ENCODE peak calls at places on chromosomes 2 and 18, in seven cellular contexts. K is neural progenitor cell, V is K562, H is heart right ventricle, B is uterus, Q is heart left ventricle, C is upper lobe of right lung. O is an unnamed sample.

GRCh38 chr2:11376071-11376470 is 31.6 kb upstream of the ROCK2 start:
- DNase-seq in Q (no peak), C (no peak), K (no peak), B (no peak), V (no peak), H (no peak), O (no peak)

GRCh38 chr2:128552806-128553551 is 234.3 kb upstream of the HS6ST1 start:
- DNase-seq in V (no peak), Q (no peak), K (no peak), B (no peak), H (peak; percentile 22), C (no peak), O (peak; percentile 40)

GRCh38 chr18:48930926-48931325 is 19.8 kb downstream of the SMAD7 start:
- DNase-seq in V (no peak), C (no peak), Q (no peak), B (no peak), K (no peak), H (no peak), O (no peak)

GRCh38 chr18:57812126-57812477 is 9.0 kb upstream of the ATP8B1 start:
- DNase-seq in Q (no peak), B (no peak), H (no peak), V (no peak), C (no peak), K (no peak), O (no peak)

GRCh38 chr18:76374330-76375281 is 120.4 kb downstream of the ZNF516 start:
- DNase-seq in Q (no peak), C (no peak), H (no peak), V (no peak), K (no peak), B (peak; percentile 3), O (peak; percentile 13)

GRCh38 chr18:24918257-24918656 is 433.7 kb downstream of the ZNF521 start:
- DNase-seq in Q (no peak), H (no peak), K (no peak), V (no peak), B (no peak), C (no peak), O (no peak)

GRCh38 chr2:151056870-151057269 is 204.8 kb downstream of the RBM43 start:
- DNase-seq in C (no peak), Q (no peak), K (no peak), V (no peak), H (no peak), B (no peak), O (no peak)

GRCh38 chr18:12659904-12660605 is 2.1 kb upstream of the SPIRE1 start:
- DNase-seq in H (peak; percentile 29), C (no peak), B (peak; percentile 45), K (peak; percentile 58), Q (peak; percentile 31), V (peak; percentile 69), O (peak; percentile 70)

GRCh38 chr2:26978061-26978596 is 7.7 kb downstream of the MAPRE3 start:
- DNase-seq in V (peak; percentile 87), K (no peak), H (no peak), Q (peak; percentile 36), C (peak; percentile 86), B (no peak), O (peak; percentile 32)

GRCh38 chr18:75478996-75479870 is 51.7 kb upstream of the SMIM21 start:
- DNase-seq in H (no peak), K (peak; percentile 58), V (peak; percentile 26), Q (no peak), B (peak; percentile 25), C (no peak), O (no peak)

GRCh38 chr2:105521176-105521575 is 122.3 kb upstream of the FHL2 start:
- DNase-seq in H (no peak), B (no peak), C (no peak), V (peak; percentile 18), K (peak; percentile 25), Q (no peak), O (no peak)

GRCh38 chr2:108579631-108580030 is 45.4 kb downstream of the LIMS1 start:
- DNase-seq in B (no peak), Q (peak; percentile 42), K (no peak), C (no peak), H (peak; percentile 47), V (no peak), O (peak; percentile 41)

GRCh38 chr2:101985101-101985792 is 6.5 kb upstream of the IL1R2 start:
- DNase-seq in H (no peak), K (no peak), C (no peak), V (no peak), Q (no peak), B (no peak), O (no peak)

GRCh38 chr18:50240083-50240563 is 26.2 kb downstream of the CFAP53 start:
- DNase-seq in Q (no peak), K (no peak), V (no peak), C (no peak), H (no peak), B (no peak), O (no peak)

GRCh38 chr2:137155351-137156104 is 390.2 kb downstream of the THSD7B start:
- DNase-seq in V (no peak), H (no peak), K (no peak), C (no peak), Q (no peak), B (no peak), O (no peak)

GRCh38 chr18:5142131-5142530 is 54.9 kb downstream of the AKAIN1 start:
- DNase-seq in H (no peak), K (no peak), C (no peak), Q (no peak), B (no peak), V (no peak), O (no peak)

GRCh38 chr18:48002933-48003365 is 72.5 kb upstream of the SMAD2 start:
- DNase-seq in H (peak; percentile 67), V (no peak), K (no peak), C (peak; percentile 77), B (no peak), Q (peak; percentile 77), O (peak; percentile 97)

GRCh38 chr2:140108706-140109472 is 1328.7 kb upstream of the NXPH2 start:
- DNase-seq in B (no peak), V (no peak), C (no peak), K (no peak), H (no peak), Q (no peak), O (no peak)

GRCh38 chr2:85945576-85945975 is 56.8 kb upstream of the ST3GAL5 start:
- DNase-seq in Q (peak; percentile 4), B (no peak), H (no peak), C (no peak), K (no peak), V (no peak), O (no peak)

GRCh38 chr18:63237911-63238710 is 81.5 kb downstream of the BCL2 start:
- DNase-seq in V (no peak), H (peak; percentile 47), K (peak; percentile 81), C (no peak), B (no peak), Q (peak; percentile 30), O (peak; percentile 33)

GRCh38 chr2:121076501-121076820 is 208.5 kb downstream of the TFCP2L1 start:
- DNase-seq in Q (no peak), C (no peak), V (no peak), K (no peak), B (no peak), H (no peak), O (no peak)

GRCh38 chr2:121075641-121076500 is 209.1 kb downstream of the TFCP2L1 start:
- DNase-seq in Q (no peak), C (no peak), H (no peak), K (peak; percentile 41), V (no peak), B (peak; percentile 46), O (no peak)

GRCh38 chr2:121073320-121074210 is 211.4 kb downstream of the TFCP2L1 start:
- DNase-seq in C (no peak), Q (no peak), B (no peak), H (no peak), K (no peak), V (no peak), O (no peak)

GRCh38 chr2:121074322-121074932 is 210.6 kb downstream of the TFCP2L1 start:
- DNase-seq in H (no peak), C (no peak), B (no peak), V (peak; percentile 16), K (no peak), Q (no peak), O (no peak)

GRCh38 chr2:121075006-121075545 is 209.9 kb downstream of the TFCP2L1 start:
- DNase-seq in K (peak; percentile 70), C (no peak), H (no peak), Q (no peak), V (peak; percentile 92), B (peak; percentile 53), O (peak; percentile 60)
- H3K4me3 ChIP-seq in K (peak overlapping the region; percentile 37), C (no peak overlapping the region), H (peak overlapping the region; percentile 15), Q (no peak overlapping the region), V (no peak overlapping the region), B (no peak overlapping the region), O (no peak overlapping the region)

GRCh38 chr2:175966839-175967238 is 35.2 kb downstream of the LNPK start:
- DNase-seq in V (no peak), C (no peak), K (no peak), B (no peak), H (no peak), Q (no peak), O (no peak)
- H3K4me1 ChIP-seq in V (no peaks in the 10 kb centered on the region), C (no peaks in the 10 kb centered on the region), K (no peaks in the 10 kb centered on the region), B (no peaks in the 10 kb centered on the region), H (no peaks in the 10 kb centered on the region), Q (no peaks in the 10 kb centered on the region), O (peaks cover 4% of the 10 kb centered on the region)

DNA sequence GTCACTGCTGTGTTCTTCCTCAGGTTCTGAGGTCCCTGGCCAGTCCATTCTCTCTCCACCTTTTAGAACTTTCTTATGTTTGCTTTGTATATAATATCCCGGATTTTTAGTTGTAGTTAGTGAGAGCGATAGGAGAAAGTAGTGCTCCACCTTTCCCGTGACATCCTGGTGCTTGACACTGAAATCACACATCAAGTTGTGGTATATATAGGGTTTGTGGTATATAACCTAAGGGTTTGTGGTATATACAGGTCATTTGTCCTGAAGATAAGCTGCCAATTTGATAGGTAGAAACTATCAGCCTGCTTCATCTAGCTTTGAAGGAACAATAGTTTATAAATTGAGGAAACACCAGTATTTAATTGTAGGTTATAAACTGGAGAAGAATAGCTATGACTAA is 13.1 kb downstream of the ZNF892 start:
- DNase-seq in H (no peak), V (no peak), C (no peak), B (no peak), K (no peak), Q (no peak), O (no peak)
- H3K9me3 ChIP-seq in H (peaks cover 40% of the 10 kb centered on the region), V (peaks cover under 1% of the 10 kb centered on the region), C (peaks cover 82% of the 10 kb centered on the region), B (peaks cover 70% of the 10 kb centered on the region), K (peaks cover 64% of the 10 kb centered on the region), Q (peaks cover 6% of the 10 kb centered on the region), O (peaks cover 69% of the 10 kb centered on the region)

DNA sequence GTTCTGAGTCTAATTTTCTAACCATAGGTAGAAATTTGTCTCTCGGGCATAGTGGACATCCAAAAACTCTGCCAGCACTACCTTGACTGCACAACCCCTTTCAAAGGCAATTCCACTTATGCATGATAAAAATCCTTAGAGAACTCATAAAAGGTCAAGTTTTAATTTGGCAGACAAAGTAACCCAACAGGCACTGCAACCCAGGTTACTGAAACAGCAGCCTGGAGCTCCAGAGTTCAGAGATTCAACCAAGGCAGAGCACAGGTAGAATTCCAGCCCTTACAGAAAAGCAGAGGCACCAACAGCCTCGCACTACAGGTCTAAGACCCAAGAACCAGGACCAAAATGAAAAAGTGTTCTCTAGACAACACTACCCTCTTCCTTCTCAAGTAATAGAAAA is 1.8 kb downstream of the DTNB start:
- DNase-seq in C (no peak), Q (no peak), H (no peak), B (no peak), K (no peak), V (no peak), O (no peak)
- H3K4me3 ChIP-seq in C (peak overlapping the region; percentile 80), Q (no peak overlapping the region), H (no peak overlapping the region), B (no peak overlapping the region), K (peak overlapping the region; percentile 97), V (no peak overlapping the region), O (no peak overlapping the region)

GRCh38 chr2:4827836-4828235 is 864.3 kb upstream of the SOX11 start:
- DNase-seq in H (no peak), K (no peak), C (no peak), B (no peak), Q (no peak), V (no peak), O (no peak)
- H3K4me1 ChIP-seq in H (no peaks in the 10 kb centered on the region), K (peaks cover 8% of the 10 kb centered on the region), C (no peaks in the 10 kb centered on the region), B (no peaks in the 10 kb centered on the region), Q (no peaks in the 10 kb centered on the region), V (no peaks in the 10 kb centered on the region), O (no peaks in the 10 kb centered on the region)

O was measured in adrenal gland.